ENCODE peak calls at places on chromosomes 1 and 21, in seven cellular contexts. T is stimulated activated CD4-positive, alpha-beta T cell treated with anti-CD3 and anti-CD28 coated beads, Interleukin-1b, Interleukin-23, amount 100 ng/mL, for 24 hours; V is germinal center; Q is caudate nucleus; P is GF-D8; J is HT1080; O is activated CD8-positive, alpha-beta T cell treated with anti-CD3 and anti-CD28 coated beads, Interleukin-2, amount 10 ng/mL, durations not matched to agents 7 days and 5 days. G is an unnamed sample.
A peak's percentile ranks its signal among the peaks of the same experiment; 100 is the strongest.

GRCh38 chr21:34974162-34974981 is 74.7 kb downstream of the RUNX1 start:
- DNase-seq in T (no peak), V (peak; percentile 55), Q (no peak), P (no peak), J (no peak), O (peak; percentile 65), G (peak; percentile 47)

GRCh38 chr1:156670791-156671190 is 6.4 kb downstream of the NES start:
- DNase-seq in T (no peak), V (no peak), Q (no peak), P (no peak), J (no peak), O (no peak), G (no peak)

GRCh38 chr1:15100369-15101111 is 53.0 kb upstream of the TMEM51 start:
- DNase-seq in T (peak; percentile 21), V (peak; percentile 61), Q (no peak), P (no peak), J (peak; percentile 41), O (peak; percentile 68), G (peak; percentile 82)

GRCh38 chr21:45640888-45641479 is 2.5 kb upstream of the PCBP3 start:
- DNase-seq in T (no peak), V (no peak), Q (no peak), P (no peak), J (peak; percentile 23), O (no peak), G (peak; percentile 59)

GRCh38 chr1:82449671-82450070 is 648.9 kb downstream of the ADGRL2 start:
- DNase-seq in T (no peak), V (no peak), Q (no peak), P (no peak), J (no peak), O (no peak), G (no peak)

GRCh38 chr1:201505505-201505893 is 1.4 kb downstream of the CSRP1 start:
- DNase-seq in T (no peak), V (no peak), Q (no peak), P (peak; percentile 5), J (peak; percentile 84), O (no peak), G (no peak)

GRCh38 chr1:91171906-91172305 is 150.1 kb upstream of the ZNF644 start:
- DNase-seq in T (no peak), V (no peak), Q (no peak), P (no peak), J (no peak), O (no peak), G (no peak)

GRCh38 chr1:203797948-203798347 is 2.5 kb downstream of the ZBED6 start:
- DNase-seq in T (no peak), V (no peak), Q (no peak), P (no peak), J (no peak), O (no peak), G (no peak)

GRCh38 chr1:168643152-168643551 is 66.7 kb downstream of the XCL1 start:
- DNase-seq in T (no peak), V (no peak), Q (no peak), P (no peak), J (peak; percentile 89), O (no peak), G (no peak)

GRCh38 chr1:214372092-214372491 is 91.1 kb downstream of the SMYD2 start:
- DNase-seq in T (no peak), V (no peak), Q (no peak), P (no peak), J (no peak), O (no peak), G (no peak)

GRCh38 chr1:1788136-1788535 is 9.9 kb upstream of the NADK start:
- DNase-seq in T (no peak), V (no peak), Q (no peak), P (no peak), J (no peak), O (no peak), G (no peak)

GRCh38 chr1:57599233-57599994 is 175.6 kb upstream of the DAB1 start:
- DNase-seq in T (no peak), V (no peak), Q (no peak), P (no peak), J (no peak), O (no peak), G (no peak)

GRCh38 chr1:180926164-180926981 is 13.7 kb downstream of the KIAA1614 start:
- DNase-seq in T (no peak), V (peak; percentile 46), Q (no peak), P (peak; percentile 52), J (no peak), O (peak; percentile 30), G (no peak)

GRCh38 chr1:229694053-229694693 is 68.1 kb downstream of the URB2 start:
- DNase-seq in T (no peak), V (no peak), Q (no peak), P (no peak), J (peak; percentile 77), O (no peak), G (no peak)

G was measured in GM13976.